ENCODE peak calls at places on chromosomes 1 and 21, in five cellular contexts. Q, W, K, L and X are unnamed samples.

GRCh38 chr21:37292041-37292440 is 24.9 kb upstream of the VPS26C start:
- DNase-seq in L (no peak), K (no peak), W (no peak), Q (no peak), X (no peak)

GRCh38 chr1:41480204-41481108 is 4.0 kb downstream of the EDN2 start:
- DNase-seq in K (no peak), L (no peak), Q (no peak), W (no peak), X (no peak)

GRCh38 chr1:112934562-112934952 is 21.4 kb downstream of the SLC16A1 start:
- DNase-seq in Q (no peak), L (no peak), W (peak), K (no peak), X (no peak)

GRCh38 chr1:94142022-94142421 is 21.1 kb upstream of the ABCA4 start:
- DNase-seq in L (no peak), Q (no peak), W (peak), K (no peak), X (no peak)

GRCh38 chr1:67583462-67583950 is 101.5 kb upstream of the GADD45A start:
- DNase-seq in Q (no peak), L (no peak), K (no peak), W (no peak), X (no peak)

GRCh38 chr1:42721926-42722325 is 18.1 kb downstream of the CLDN19 start:
- DNase-seq in Q (no peak), K (no peak), W (no peak), L (no peak), X (no peak)

GRCh38 chr1:116679091-116679827 is 11.7 kb upstream of the IGSF3 start:
- DNase-seq in W (no peak), L (no peak), Q (no peak), K (no peak), X (no peak)

GRCh38 chr21:43697758-43698643 is 20.9 kb upstream of the PDXK start:
- DNase-seq in Q (no peak), L (no peak), K (no peak), W (peak), X (no peak)

GRCh38 chr1:54016343-54017282 is 1.4 kb downstream of the LDLRAD1 start:
- DNase-seq in Q (no peak), K (peak), W (peak), L (no peak), X (no peak)

GRCh38 chr1:25022361-25023189 is 92.5 kb upstream of the RUNX3 start:
- DNase-seq in L (peak), Q (peak), W (peak), K (peak), X (peak)

GRCh38 chr1:172551279-172551678 is 18.3 kb downstream of the SUCO start:
- DNase-seq in Q (no peak), L (no peak), W (no peak), K (no peak), X (no peak)

GRCh38 chr1:181469829-181470228 is 13.5 kb upstream of the CACNA1E start:
- DNase-seq in K (no peak), L (no peak), Q (no peak), W (peak), X (no peak)